ENCODE peak calls at places on chromosomes 7 and 10, in seven cellular contexts. P is HCT116, K is NT2/D1, B is HepG2, S is K562, N is H1, V is GM12878. M is an unnamed sample.

GRCh38 chr7:80732635-80733034 is 94.2 kb downstream of the CD36 start:
- DNase-seq in N (no peak), P (no peak), S (peak), K (no peak), B (peak), V (no peak), M (no peak)

GRCh38 chr7:121372376-121373024 is 23.6 kb downstream of the FAM3C start:
- DNase-seq in B (no peak), S (no peak), N (no peak), K (no peak), V (peak), P (no peak), M (no peak)

GRCh38 chr10:13712799-13713581 is 126.2 kb downstream of the PRPF18 start:
- DNase-seq in V (peak), N (no peak), P (peak), B (no peak), S (peak), K (no peak), M (no peak)

GRCh38 chr10:1992930-1993329 is 255.6 kb upstream of the ADARB2 start:
- DNase-seq in B (no peak), P (no peak), S (no peak), V (no peak), N (no peak), K (no peak), M (no peak)

GRCh38 chr10:3407208-3407607 is 234.6 kb upstream of the PITRM1 start:
- DNase-seq in P (no peak), K (no peak), V (no peak), S (no peak), N (no peak), B (no peak), M (no peak)

GRCh38 chr10:65787571-65787970 is 1138.3 kb upstream of the LRRTM3 start:
- DNase-seq in P (no peak), S (no peak), K (no peak), B (no peak), N (no peak), V (no peak), M (no peak)

GRCh38 chr10:6553937-6554336 is 26.1 kb downstream of the PRKCQ start:
- DNase-seq in B (no peak), S (no peak), N (no peak), K (no peak), P (no peak), V (no peak), M (no peak)

GRCh38 chr10:132796846-132797245 is 10.9 kb upstream of the NKX6-2 start:
- DNase-seq in N (no peak), S (no peak), P (no peak), K (no peak), B (no peak), V (no peak), M (no peak)

GRCh38 chr7:91034459-91035368 is 229.5 kb upstream of the FZD1 start:
- DNase-seq in B (peak), K (peak), V (no peak), N (no peak), S (peak), P (peak), M (peak)

GRCh38 chr10:28624351-28624750 is 53.0 kb upstream of the BAMBI start:
- DNase-seq in B (no peak), K (no peak), V (no peak), N (no peak), S (no peak), P (no peak), M (no peak)

GRCh38 chr7:151085329-151085690 is 965 bp upstream of the AGAP3 start:
- DNase-seq in K (no peak), P (no peak), V (no peak), N (no peak), S (no peak), B (no peak), M (no peak)

DNA sequence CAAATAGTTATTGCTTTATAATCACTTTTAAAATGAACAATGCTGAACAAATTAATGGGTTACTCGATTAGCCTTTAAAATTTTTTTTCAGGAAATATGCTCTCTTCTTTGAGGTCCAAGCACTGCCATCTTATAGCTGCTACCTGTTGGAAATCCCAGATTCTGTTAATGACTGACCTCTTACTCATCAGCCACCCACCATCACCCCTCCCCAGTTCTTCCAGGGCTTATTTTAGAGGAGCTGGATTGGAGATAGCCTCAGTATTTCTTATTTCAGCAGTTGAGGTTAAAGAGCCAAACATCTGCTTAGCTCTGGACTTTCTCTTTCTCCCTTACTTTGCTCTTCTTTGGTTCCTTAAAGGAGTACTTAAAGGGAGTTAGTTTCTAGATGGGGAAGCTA is 420.0 kb downstream of the EXOC4 start:
- DNase-seq in N (no peak), B (no peak), S (no peak), K (no peak), P (no peak), V (no peak), M (no peak)
- TF ChIP-seq YY1 in N (no peak), B (no peak), S (no peak), K (no peak), P (no peak), V (no peak), M (no peak)

DNA sequence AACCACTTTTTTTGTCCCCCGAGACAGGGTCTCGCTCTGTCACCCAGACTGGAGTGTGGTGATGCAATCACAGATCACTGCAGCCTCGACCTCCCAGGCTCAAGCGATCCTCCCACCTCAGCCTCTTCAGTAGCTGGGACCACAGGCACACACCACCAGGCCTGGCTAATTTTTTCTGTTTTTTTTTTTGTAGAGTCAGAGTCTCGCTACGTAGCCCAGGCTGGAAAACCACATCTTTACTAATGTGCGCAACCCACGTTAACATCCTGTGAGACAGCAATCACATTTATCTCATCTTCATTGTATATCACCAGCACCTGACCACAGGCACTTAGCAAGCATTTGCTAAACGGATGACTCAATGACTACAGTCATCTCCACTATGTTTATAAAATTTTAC is 77.8 kb upstream of the ATP6V0A4 start:
- DNase-seq in K (no peak), S (no peak), N (no peak), V (no peak), B (no peak), P (no peak), M (no peak)
- TF ChIP-seq YY1 in K (no peak), S (no peak), N (no peak), V (no peak), B (no peak), P (no peak), M (no peak)

GRCh38 chr10:36559412-36559811 is 566.0 kb upstream of the ANKRD30A start:
- DNase-seq in N (no peak), P (no peak), V (no peak), S (no peak), K (no peak), B (no peak), M (no peak)

GRCh38 chr10:36555036-36555435 is 570.4 kb upstream of the ANKRD30A start:
- DNase-seq in P (no peak), S (no peak), B (no peak), N (no peak), V (no peak), K (no peak), M (no peak)

GRCh38 chr10:36559990-36560389 is 565.4 kb upstream of the ANKRD30A start:
- DNase-seq in S (no peak), V (no peak), N (no peak), B (no peak), K (no peak), P (no peak), M (no peak)

DNA sequence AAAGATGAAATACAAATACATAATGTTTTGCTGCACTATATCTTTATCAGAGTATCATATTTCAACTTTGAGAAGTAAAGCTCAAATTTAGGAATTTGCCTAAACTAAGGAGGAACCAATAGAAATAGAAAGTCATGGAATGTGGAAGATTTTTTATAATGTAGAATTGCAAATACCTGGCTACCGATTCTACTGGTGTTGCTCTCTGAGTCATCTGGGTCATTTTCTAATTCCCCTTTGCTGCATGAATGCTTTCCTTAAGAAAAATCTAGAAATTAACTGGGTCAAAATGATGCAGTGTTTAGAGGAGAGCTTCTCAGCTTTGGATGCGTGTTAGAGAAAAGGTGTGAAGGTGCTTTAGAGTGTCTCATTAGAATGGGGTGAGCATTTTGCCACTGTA is 568.9 kb upstream of the ANKRD30A start:
- DNase-seq in S (no peak), K (no peak), V (no peak), N (no peak), P (no peak), B (no peak), M (no peak)
- TF ChIP-seq YY1 in S (no peak), K (no peak), V (no peak), N (no peak), P (no peak), B (no peak), M (no peak)

GRCh38 chr7:25847331-25848070 is 304.5 kb upstream of the NFE2L3 start:
- DNase-seq in B (no peak), P (no peak), V (no peak), N (no peak), K (no peak), S (no peak), M (no peak)

GRCh38 chr7:25849361-25850184 is 302.4 kb upstream of the NFE2L3 start:
- DNase-seq in B (peak), V (no peak), N (no peak), P (no peak), K (no peak), S (no peak), M (no peak)

GRCh38 chr7:25844109-25844915 is 307.7 kb upstream of the NFE2L3 start:
- DNase-seq in P (no peak), S (no peak), K (no peak), V (no peak), N (no peak), B (no peak), M (no peak)

GRCh38 chr7:25845341-25845923 is 306.6 kb upstream of the NFE2L3 start:
- DNase-seq in S (no peak), V (no peak), B (no peak), N (no peak), K (no peak), P (no peak), M (no peak)

GRCh38 chr7:25846722-25847121 is 305.3 kb upstream of the NFE2L3 start:
- DNase-seq in V (no peak), N (no peak), S (no peak), K (no peak), B (no peak), P (no peak), M (peak)
- TF ChIP-seq YY1 in V (no peak), N (no peak), S (no peak), K (no peak), B (no peak), P (no peak), M (no peak)